ENCODE peak calls at places on chromosomes 16 and 17, in nine cellular contexts. One of them, this sample, is unnamed.

GRCh38 chr16:70460737-70461261 is 6.4 kb downstream of the FCSK start:
- DNase-seq in heart left ventricle: no peak
- DNase-seq in breast epithelium: no peak
- DNase-seq in prostate gland: no peak
- DNase-seq in A549: no peak
- DNase-seq in tibial artery: no peak
- DNase-seq in psoas muscle: no peak
- DNase-seq in CD8-positive, alpha-beta T cell: no peak
- DNase-seq in fibroblast of lung: no peak
- DNase-seq in this sample: no peak

GRCh38 chr16:80366023-80366422 is 174.8 kb upstream of the DYNLRB2 start:
- DNase-seq in heart left ventricle: no peak
- DNase-seq in breast epithelium: no peak
- DNase-seq in fibroblast of lung: peak
- DNase-seq in tibial artery: no peak
- DNase-seq in A549: no peak
- DNase-seq in prostate gland: no peak
- DNase-seq in psoas muscle: no peak
- DNase-seq in CD8-positive, alpha-beta T cell: no peak
- DNase-seq in this sample: no peak

GRCh38 chr17:27807567-27808470 is 7.5 kb upstream of the NOS2 start:
- DNase-seq in tibial artery: no peak
- DNase-seq in heart left ventricle: no peak
- DNase-seq in psoas muscle: no peak
- DNase-seq in fibroblast of lung: no peak
- DNase-seq in CD8-positive, alpha-beta T cell: peak
- DNase-seq in breast epithelium: no peak
- DNase-seq in A549: no peak
- DNase-seq in prostate gland: no peak
- DNase-seq in this sample: no peak

GRCh38 chr17:61878984-61879612 is 15.8 kb upstream of the BRIP1 start:
- DNase-seq in A549: no peak
- DNase-seq in heart left ventricle: no peak
- DNase-seq in fibroblast of lung: peak
- DNase-seq in breast epithelium: no peak
- DNase-seq in psoas muscle: no peak
- DNase-seq in CD8-positive, alpha-beta T cell: no peak
- DNase-seq in prostate gland: no peak
- DNase-seq in tibial artery: no peak
- DNase-seq in this sample: no peak

GRCh38 chr17:72952641-72953313 is 139.7 kb downstream of the SLC39A11 start:
- DNase-seq in CD8-positive, alpha-beta T cell: no peak
- DNase-seq in heart left ventricle: no peak
- DNase-seq in tibial artery: no peak
- DNase-seq in fibroblast of lung: no peak
- DNase-seq in prostate gland: no peak
- DNase-seq in breast epithelium: no peak
- DNase-seq in A549: no peak
- DNase-seq in psoas muscle: no peak
- DNase-seq in this sample: no peak

GRCh38 chr17:7229504-7229903 is 4.8 kb downstream of the DVL2 start:
- DNase-seq in fibroblast of lung: no peak
- DNase-seq in tibial artery: no peak
- DNase-seq in CD8-positive, alpha-beta T cell: no peak
- DNase-seq in heart left ventricle: no peak
- DNase-seq in psoas muscle: no peak
- DNase-seq in breast epithelium: no peak
- DNase-seq in A549: no peak
- DNase-seq in prostate gland: no peak
- DNase-seq in this sample: no peak

GRCh38 chr16:8955828-8956227 is 7.9 kb downstream of the USP7 start:
- DNase-seq in prostate gland: no peak
- DNase-seq in heart left ventricle: no peak
- DNase-seq in tibial artery: no peak
- DNase-seq in breast epithelium: no peak
- DNase-seq in CD8-positive, alpha-beta T cell: no peak
- DNase-seq in psoas muscle: no peak
- DNase-seq in A549: no peak
- DNase-seq in fibroblast of lung: no peak
- DNase-seq in this sample: no peak

GRCh38 chr17:74012465-74012864 is 191.0 kb upstream of the RPL38 start:
- DNase-seq in breast epithelium: no peak
- DNase-seq in fibroblast of lung: no peak
- DNase-seq in A549: no peak
- DNase-seq in prostate gland: no peak
- DNase-seq in psoas muscle: no peak
- DNase-seq in tibial artery: no peak
- DNase-seq in heart left ventricle: no peak
- DNase-seq in CD8-positive, alpha-beta T cell: peak
- DNase-seq in this sample: no peak

GRCh38 chr17:60557805-60558204 is 31.8 kb upstream of the APPBP2 start:
- DNase-seq in psoas muscle: no peak
- DNase-seq in tibial artery: no peak
- DNase-seq in CD8-positive, alpha-beta T cell: no peak
- DNase-seq in breast epithelium: no peak
- DNase-seq in fibroblast of lung: no peak
- DNase-seq in A549: peak
- DNase-seq in prostate gland: no peak
- DNase-seq in heart left ventricle: no peak
- DNase-seq in this sample: no peak

GRCh38 chr17:32449963-32450362 is 5.7 kb downstream of the PSMD11 start:
- DNase-seq in breast epithelium: no peak
- DNase-seq in A549: no peak
- DNase-seq in heart left ventricle: no peak
- DNase-seq in prostate gland: no peak
- DNase-seq in CD8-positive, alpha-beta T cell: no peak
- DNase-seq in tibial artery: no peak
- DNase-seq in fibroblast of lung: no peak
- DNase-seq in psoas muscle: no peak
- DNase-seq in this sample: no peak

GRCh38 chr17:2064511-2064910 is 9.6 kb downstream of the HIC1 start:
- DNase-seq in prostate gland: no peak
- DNase-seq in heart left ventricle: no peak
- DNase-seq in A549: no peak
- DNase-seq in tibial artery: no peak
- DNase-seq in breast epithelium: no peak
- DNase-seq in fibroblast of lung: no peak
- DNase-seq in psoas muscle: no peak
- DNase-seq in CD8-positive, alpha-beta T cell: no peak
- DNase-seq in this sample: no peak

DNA sequence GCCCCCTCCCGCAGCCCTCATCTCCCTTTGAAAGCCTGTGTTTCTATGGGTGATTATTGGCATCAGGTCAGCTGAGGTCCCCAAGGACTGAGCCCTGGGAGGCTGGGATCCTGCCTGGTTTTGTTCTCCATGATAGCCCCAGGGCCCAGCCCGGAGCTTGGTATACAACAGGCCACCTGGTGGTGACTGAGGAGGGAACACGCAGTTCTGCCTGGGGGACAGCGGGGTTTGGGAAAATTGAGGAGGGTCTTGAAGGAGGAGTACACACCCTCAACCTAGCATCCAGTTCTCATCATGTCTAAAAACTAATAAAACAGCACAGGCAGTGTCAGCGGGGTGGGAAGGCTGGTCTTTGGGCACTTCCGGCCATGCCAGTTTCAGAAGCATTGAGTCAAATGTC is 335.1 kb downstream of the CPPED1 start:
- DNase-seq in tibial artery: no peak
- DNase-seq in CD8-positive, alpha-beta T cell: no peak
- DNase-seq in prostate gland: no peak
- DNase-seq in A549: no peak
- DNase-seq in psoas muscle: no peak
- DNase-seq in breast epithelium: no peak
- DNase-seq in fibroblast of lung: no peak
- DNase-seq in heart left ventricle: no peak
- DNase-seq in this sample: no peak
- TF ChIP-seq CTCF in tibial artery: no peak
- TF ChIP-seq CTCF in CD8-positive, alpha-beta T cell: no peak
- TF ChIP-seq CTCF in prostate gland: no peak
- TF ChIP-seq CTCF in A549: no peak
- TF ChIP-seq CTCF in psoas muscle: no peak
- TF ChIP-seq CTCF in breast epithelium: no peak
- TF ChIP-seq CTCF in fibroblast of lung: no peak
- TF ChIP-seq CTCF in heart left ventricle: no peak
- TF ChIP-seq CTCF in this sample: no peak

GRCh38 chr16:82040296-82040695 is 5.2 kb downstream of the HSD17B2 start:
- DNase-seq in tibial artery: no peak
- DNase-seq in fibroblast of lung: no peak
- DNase-seq in prostate gland: no peak
- DNase-seq in psoas muscle: no peak
- DNase-seq in heart left ventricle: no peak
- DNase-seq in CD8-positive, alpha-beta T cell: no peak
- DNase-seq in A549: no peak
- DNase-seq in breast epithelium: no peak
- DNase-seq in this sample: no peak

GRCh38 chr16:82041542-82041941 is 6.5 kb downstream of the HSD17B2 start:
- DNase-seq in prostate gland: no peak
- DNase-seq in fibroblast of lung: no peak
- DNase-seq in CD8-positive, alpha-beta T cell: no peak
- DNase-seq in tibial artery: no peak
- DNase-seq in A549: no peak
- DNase-seq in heart left ventricle: no peak
- DNase-seq in breast epithelium: no peak
- DNase-seq in psoas muscle: no peak
- DNase-seq in this sample: no peak

GRCh38 chr16:82042841-82043240 is 7.8 kb downstream of the HSD17B2 start:
- DNase-seq in tibial artery: no peak
- DNase-seq in A549: no peak
- DNase-seq in prostate gland: no peak
- DNase-seq in heart left ventricle: no peak
- DNase-seq in CD8-positive, alpha-beta T cell: no peak
- DNase-seq in fibroblast of lung: peak
- DNase-seq in breast epithelium: no peak
- DNase-seq in psoas muscle: no peak
- DNase-seq in this sample: no peak

GRCh38 chr16:82043680-82044584 is 8.9 kb downstream of the HSD17B2 start:
- DNase-seq in psoas muscle: no peak
- DNase-seq in breast epithelium: no peak
- DNase-seq in CD8-positive, alpha-beta T cell: no peak
- DNase-seq in prostate gland: no peak
- DNase-seq in fibroblast of lung: peak
- DNase-seq in heart left ventricle: no peak
- DNase-seq in tibial artery: no peak
- DNase-seq in A549: no peak
- DNase-seq in this sample: no peak

GRCh38 chr16:82042144-82042543 is 7.1 kb downstream of the HSD17B2 start:
- DNase-seq in heart left ventricle: no peak
- DNase-seq in A549: no peak
- DNase-seq in psoas muscle: no peak
- DNase-seq in tibial artery: no peak
- DNase-seq in breast epithelium: no peak
- DNase-seq in CD8-positive, alpha-beta T cell: no peak
- DNase-seq in prostate gland: no peak
- DNase-seq in fibroblast of lung: peak
- DNase-seq in this sample: no peak
- H3K4me3 ChIP-seq in heart left ventricle: no peak
- H3K4me3 ChIP-seq in A549: no peak
- H3K4me3 ChIP-seq in psoas muscle: no peak
- H3K4me3 ChIP-seq in tibial artery: no peak
- H3K4me3 ChIP-seq in breast epithelium: no peak
- H3K4me3 ChIP-seq in CD8-positive, alpha-beta T cell: no peak
- H3K4me3 ChIP-seq in prostate gland: no peak
- H3K4me3 ChIP-seq in fibroblast of lung: no peak
- H3K4me3 ChIP-seq in this sample: no peak

DNA sequence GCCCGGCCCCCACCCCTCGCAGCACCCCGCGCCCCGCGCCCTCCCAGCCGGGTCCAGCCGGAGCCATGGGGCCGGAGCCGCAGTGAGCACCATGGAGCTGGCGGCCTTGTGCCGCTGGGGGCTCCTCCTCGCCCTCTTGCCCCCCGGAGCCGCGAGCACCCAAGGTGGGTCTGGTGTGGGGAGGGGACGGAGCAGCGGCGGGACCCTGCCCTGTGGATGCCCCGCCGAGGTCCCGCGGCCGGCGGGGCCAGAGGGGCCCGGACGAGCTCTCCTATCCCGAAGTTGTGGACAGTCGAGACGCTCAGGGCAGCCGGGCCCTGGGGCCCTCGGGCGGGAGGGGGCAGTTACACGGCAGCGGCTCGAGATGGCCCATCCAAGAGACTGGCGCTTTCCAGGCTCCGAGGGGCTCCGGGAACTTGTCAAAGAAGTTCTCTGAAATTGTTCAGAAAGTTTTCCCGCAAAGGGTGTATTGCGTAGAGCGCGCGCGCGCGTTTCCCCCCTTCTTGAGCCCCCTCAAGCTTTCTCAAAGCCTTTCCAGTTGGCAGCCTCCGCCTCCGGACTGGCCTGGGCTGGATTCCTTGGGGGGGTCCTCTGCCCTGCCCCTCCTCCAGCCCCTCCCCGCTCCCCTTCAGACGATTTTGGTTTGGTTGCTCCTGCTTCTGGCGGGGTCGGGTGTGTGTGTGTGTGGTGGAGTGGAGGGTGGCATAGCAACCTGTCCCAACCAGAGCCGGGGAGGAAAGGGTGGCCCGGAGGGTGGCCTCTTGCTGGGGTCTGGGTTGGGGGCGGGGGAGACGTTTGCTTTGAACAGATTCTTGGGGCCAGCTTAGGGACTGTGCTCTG is 504 bp downstream of the ERBB2 start:
- DNase-seq in heart left ventricle: no peak
- DNase-seq in psoas muscle: no peak
- DNase-seq in CD8-positive, alpha-beta T cell: no peak
- DNase-seq in prostate gland: no peak
- DNase-seq in fibroblast of lung: peak
- DNase-seq in tibial artery: no peak
- DNase-seq in breast epithelium: no peak
- DNase-seq in A549: no peak
- DNase-seq in this sample: no peak
- H3K27ac ChIP-seq in heart left ventricle: peak
- H3K27ac ChIP-seq in psoas muscle: peak
- H3K27ac ChIP-seq in CD8-positive, alpha-beta T cell: no peak
- H3K27ac ChIP-seq in prostate gland: peak
- H3K27ac ChIP-seq in fibroblast of lung: peak
- H3K27ac ChIP-seq in tibial artery: peak
- H3K27ac ChIP-seq in breast epithelium: peak
- H3K27ac ChIP-seq in A549: peak
- H3K27ac ChIP-seq in this sample: peak

DNA sequence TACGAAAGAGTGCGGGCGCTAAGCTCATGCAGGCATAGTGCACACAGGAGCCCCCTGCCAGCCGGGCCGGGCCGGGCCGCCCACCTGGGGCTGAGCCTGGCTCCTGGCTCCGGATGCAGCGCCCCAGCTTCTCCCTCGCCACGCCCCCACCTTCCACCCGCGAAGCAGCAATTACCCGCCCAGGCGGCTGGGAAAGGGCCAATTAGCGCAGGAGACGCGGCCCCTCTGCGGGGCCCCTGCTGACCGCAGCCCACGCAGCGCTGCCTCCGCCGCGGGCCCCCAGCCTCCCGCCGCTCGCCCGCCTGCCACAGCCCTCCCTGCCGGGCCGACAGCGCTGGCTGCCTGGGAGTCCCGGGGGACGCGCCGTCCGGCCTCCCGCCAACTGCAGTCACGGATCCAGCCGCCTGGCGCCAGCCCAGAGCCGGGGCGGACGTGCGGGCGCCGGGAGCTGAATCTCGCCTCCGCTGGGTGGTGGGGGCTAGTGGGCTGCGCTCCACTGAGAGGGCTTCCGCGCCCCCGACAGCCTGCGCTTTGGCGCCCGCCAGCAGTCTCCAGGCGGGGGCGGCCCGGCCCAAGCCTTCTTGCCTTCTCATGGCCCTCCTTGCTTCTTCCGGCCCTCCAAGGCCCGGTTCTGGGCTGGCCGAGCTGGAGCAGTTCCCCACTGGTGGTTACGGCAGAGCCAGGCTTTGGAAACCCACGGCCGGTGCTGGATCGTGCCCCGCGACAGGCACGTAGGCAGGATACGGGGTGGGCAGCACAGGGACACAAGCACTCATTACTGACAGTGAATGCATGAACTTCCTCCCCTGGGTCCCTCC is 14.9 kb upstream of the CBFB start:
- DNase-seq in heart left ventricle: peak
- DNase-seq in psoas muscle: peak
- DNase-seq in CD8-positive, alpha-beta T cell: peak
- DNase-seq in fibroblast of lung: peak
- DNase-seq in breast epithelium: peak
- DNase-seq in A549: no peak
- DNase-seq in prostate gland: peak
- DNase-seq in tibial artery: peak
- DNase-seq in this sample: peak
- TF ChIP-seq CTCF in heart left ventricle: no peak
- TF ChIP-seq CTCF in psoas muscle: peak
- TF ChIP-seq CTCF in CD8-positive, alpha-beta T cell: no peak
- TF ChIP-seq CTCF in fibroblast of lung: no peak
- TF ChIP-seq CTCF in breast epithelium: peak
- TF ChIP-seq CTCF in A549: no peak
- TF ChIP-seq CTCF in prostate gland: peak
- TF ChIP-seq CTCF in tibial artery: peak
- TF ChIP-seq CTCF in this sample: no peak